ENCODE peak calls at places on chromosome 2, in seven cellular contexts. C, D, L, U, I, V and P are unnamed samples.

GRCh38 chr2:234414591-234414990 is 82.3 kb downstream of the ARL4C start:
- DNase-seq in C (no peak), D (no peak), L (no peak), U (no peak), I (no peak), V (no peak), P (no peak)

GRCh38 chr2:201430839-201431238 is 20.4 kb downstream of the TRAK2 start:
- DNase-seq in C (no peak), D (no peak), L (no peak), U (peak; percentile 54), I (no peak), V (no peak), P (no peak)

GRCh38 chr2:64768426-64769033 is 114.8 kb upstream of the SERTAD2 start:
- DNase-seq in C (peak; percentile 31), D (no peak), L (no peak), U (no peak), I (no peak), V (no peak), P (no peak)

GRCh38 chr2:160062283-160063005 is at the start of gene PLA2R1:
- DNase-seq in C (peak; percentile 59), D (peak; percentile 75), L (no peak), U (peak; percentile 70), I (peak; percentile 74), V (peak; percentile 74), P (peak; percentile 18)

GRCh38 chr2:190533175-190533967 is 1.2 kb downstream of the NEMP2 start:
- DNase-seq in C (peak; percentile 25), D (no peak), L (no peak), U (peak; percentile 31), I (no peak), V (no peak), P (no peak)

GRCh38 chr2:223724831-223725230 is 112.6 kb downstream of the AP1S3 start:
- DNase-seq in C (peak; percentile 25), D (no peak), L (no peak), U (peak; percentile 42), I (no peak), V (no peak), P (no peak)

GRCh38 chr2:202609381-202610145 is 25.2 kb upstream of the FAM117B start:
- DNase-seq in C (no peak), D (no peak), L (no peak), U (peak; percentile 22), I (no peak), V (no peak), P (no peak)

GRCh38 chr2:120765031-120765910 is 29.6 kb downstream of the GLI2 start:
- DNase-seq in C (no peak), D (no peak), L (no peak), U (peak; percentile 42), I (peak; percentile 48), V (peak; percentile 64), P (peak; percentile 45)

GRCh38 chr2:71604709-71605085 is 151.3 kb downstream of the DYSF start:
- DNase-seq in C (no peak), D (no peak), L (no peak), U (no peak), I (peak; percentile 16), V (peak; percentile 36), P (no peak)

GRCh38 chr2:231526341-231527090 is 3.7 kb downstream of the NMUR1 start:
- DNase-seq in C (no peak), D (no peak), L (no peak), U (no peak), I (no peak), V (peak; percentile 55), P (no peak)

GRCh38 chr2:160427629-160428424 is 65.8 kb downstream of the RBMS1 start:
- DNase-seq in C (no peak), D (no peak), L (no peak), U (peak; percentile 80), I (no peak), V (no peak), P (peak; percentile 50)

GRCh38 chr2:200968735-200969134 is 5.3 kb upstream of the ORC2 start:
- DNase-seq in C (no peak), D (no peak), L (no peak), U (no peak), I (no peak), V (no peak), P (no peak)

GRCh38 chr2:118089015-118089800 is 937 bp downstream of the INSIG2 start:
- DNase-seq in C (peak; percentile 63), D (peak; percentile 10), L (peak; percentile 4), U (peak; percentile 54), I (no peak), V (no peak), P (peak; percentile 73)

GRCh38 chr2:145551661-145552060 is 1031.7 kb upstream of the ZEB2 start:
- DNase-seq in C (no peak), D (no peak), L (no peak), U (no peak), I (no peak), V (no peak), P (no peak)